ENCODE peak calls at places on chromosome 9, in eight cellular contexts. H is AG04450, N is SK-N-SH, J is SHP77, M is EL, I is astrocyte of the cerebellum, C is kidney, L is NCI-H1417. V is an unnamed sample.

GRCh38 chr9:129290606-129291005 is 112.5 kb upstream of the IER5L start:
- DNase-seq in C (peak), J (no peak), N (no peak), L (no peak), H (no peak), M (no peak), I (no peak), V (no peak)

GRCh38 chr9:137267933-137268355 is 9.6 kb upstream of the TOR4A start:
- DNase-seq in J (no peak), I (no peak), N (no peak), H (no peak), M (no peak), L (no peak), C (peak), V (no peak)

GRCh38 chr9:133463864-133464615 is 4.3 kb downstream of the CACFD1 start:
- DNase-seq in N (no peak), I (no peak), L (no peak), H (no peak), J (no peak), C (no peak), M (no peak), V (no peak)

GRCh38 chr9:90140131-90140818 is 502.3 kb downstream of the DIRAS2 start:
- DNase-seq in L (no peak), I (no peak), H (no peak), M (no peak), C (no peak), N (no peak), J (peak), V (no peak)

GRCh38 chr9:95644377-95644776 is 127.6 kb upstream of the PTCH1 start:
- DNase-seq in L (no peak), C (no peak), J (no peak), I (no peak), H (no peak), M (peak), N (no peak), V (no peak)

GRCh38 chr9:137673871-137674270 is 55.1 kb downstream of the EHMT1 start:
- DNase-seq in J (no peak), H (no peak), C (no peak), N (peak), I (no peak), M (no peak), L (no peak), V (no peak)

GRCh38 chr9:95425910-95426551 is 90.7 kb downstream of the PTCH1 start:
- DNase-seq in L (peak), C (no peak), I (peak), M (peak), N (no peak), H (no peak), J (no peak), V (no peak)

GRCh38 chr9:96651626-96652025 is 3.5 kb downstream of the PRXL2C start:
- DNase-seq in I (peak), C (no peak), N (peak), M (peak), J (peak), L (no peak), H (no peak), V (peak)

GRCh38 chr9:89022902-89023301 is 31.6 kb downstream of the S1PR3 start:
- DNase-seq in L (no peak), J (no peak), M (peak), H (no peak), C (peak), N (no peak), I (no peak), V (peak)

GRCh38 chr9:36543916-36544315 is 28.8 kb upstream of the MELK start:
- DNase-seq in L (no peak), J (no peak), I (peak), M (peak), H (no peak), N (no peak), C (no peak), V (peak)

GRCh38 chr9:116144038-116144437 is 9.6 kb upstream of the PAPPA start:
- DNase-seq in N (no peak), I (no peak), C (no peak), M (peak), L (no peak), J (no peak), H (no peak), V (peak)

GRCh38 chr9:19512432-19512831 is 103.6 kb downstream of the ACER2 start:
- DNase-seq in I (no peak), J (peak), M (no peak), H (no peak), C (no peak), N (no peak), L (no peak), V (no peak)

GRCh38 chr9:14179449-14179848 is 134.5 kb downstream of the NFIB start:
- DNase-seq in J (no peak), H (no peak), C (no peak), N (no peak), M (no peak), I (no peak), L (no peak), V (no peak)

GRCh38 chr9:27086818-27087680 is 22.0 kb upstream of the TEK start:
- DNase-seq in M (peak), C (no peak), N (no peak), I (no peak), L (no peak), H (peak), J (no peak), V (peak)

GRCh38 chr9:27205198-27205597 is 91.8 kb downstream of the EQTN start:
- DNase-seq in I (no peak), C (no peak), N (no peak), L (no peak), H (no peak), J (no peak), M (no peak), V (no peak)

GRCh38 chr9:95670122-95670521 is 153.4 kb upstream of the PTCH1 start:
- DNase-seq in C (no peak), H (no peak), J (no peak), M (no peak), I (no peak), L (no peak), N (peak), V (no peak)

GRCh38 chr9:78297672-78297961 is 692 bp downstream of the PSAT1 start:
- DNase-seq in H (no peak), M (no peak), N (no peak), L (no peak), I (no peak), J (no peak), C (no peak), V (no peak)

GRCh38 chr9:112411626-112412027 is 31.7 kb downstream of the HSDL2 start:
- DNase-seq in L (no peak), J (no peak), N (no peak), C (no peak), I (no peak), M (no peak), H (no peak), V (peak)

GRCh38 chr9:69319324-69320040 is 5.5 kb upstream of the ENTREP1 start:
- DNase-seq in H (no peak), C (no peak), L (no peak), J (no peak), I (no peak), M (no peak), N (no peak), V (no peak)